ENCODE peak calls at places on chromosomes 5 and 9, in five cellular contexts. L, N, M, V and Q are unnamed samples.
A peak's percentile ranks its signal among the peaks of the same experiment; 100 is the strongest.

GRCh38 chr9:21580636-21581353 is 98.7 kb upstream of the IFNE start:
- DNase-seq in M (no peak), L (no peak), V (no peak), N (no peak), Q (no peak)

GRCh38 chr9:19999491-20000057 is 210.7 kb upstream of the SLC24A2 start:
- DNase-seq in L (peak; percentile 17), V (no peak), N (peak; percentile 49), M (no peak), Q (no peak)

GRCh38 chr5:75536147-75536546 is 24.5 kb downstream of the POLK start:
- DNase-seq in L (no peak), N (no peak), V (no peak), M (no peak), Q (no peak)

GRCh38 chr9:811101-811531 is 30.4 kb upstream of the DMRT1 start:
- DNase-seq in V (no peak), N (no peak), M (peak; percentile 21), L (no peak), Q (no peak)

GRCh38 chr5:72159501-72159911 is 52.2 kb downstream of the MAP1B start:
- DNase-seq in L (no peak), N (no peak), M (no peak), V (no peak), Q (no peak)

GRCh38 chr9:104276709-104277245 is 182.7 kb downstream of the SMC2 start:
- DNase-seq in L (no peak), M (no peak), N (no peak), V (no peak), Q (no peak)

GRCh38 chr5:65728219-65728618 is 6.2 kb downstream of the NLN start:
- DNase-seq in N (no peak), L (no peak), V (no peak), M (no peak), Q (no peak)

GRCh38 chr5:140575309-140575708 is 10.7 kb downstream of the SLC35A4 start:
- DNase-seq in L (no peak), M (peak; percentile 52), V (no peak), N (peak; percentile 19), Q (no peak)

GRCh38 chr9:129549139-129549538 is 71.8 kb downstream of the C9orf50 start:
- DNase-seq in V (no peak), M (no peak), N (no peak), L (no peak), Q (no peak)

GRCh38 chr9:88993871-88994819 is 2.9 kb downstream of the S1PR3 start:
- DNase-seq in V (no peak), N (no peak), L (no peak), M (no peak), Q (no peak)

GRCh38 chr5:34915856-34916192 is 313 bp downstream of the BRIX1 start:
- DNase-seq in N (no peak), V (no peak), L (no peak), M (no peak), Q (no peak)

GRCh38 chr5:56099346-56099745 is 104.6 kb upstream of the IL6ST start:
- DNase-seq in L (no peak), M (no peak), V (no peak), N (no peak), Q (no peak)

GRCh38 chr5:133749331-133749985 is 137.1 kb upstream of the FSTL4 start:
- DNase-seq in N (no peak), M (no peak), L (no peak), V (no peak), Q (no peak)

GRCh38 chr5:143355710-143356109 is 47.8 kb downstream of the NR3C1 start:
- DNase-seq in L (peak; percentile 72), N (peak; percentile 84), V (peak; percentile 70), M (peak; percentile 26), Q (peak; percentile 85)

GRCh38 chr5:33801292-33801691 is 90.5 kb downstream of the ADAMTS12 start:
- DNase-seq in M (no peak), L (no peak), V (no peak), N (no peak), Q (no peak)

GRCh38 chr5:90534922-90535321 is 5.5 kb upstream of the LYSMD3 start:
- DNase-seq in V (no peak), L (no peak), N (no peak), M (no peak), Q (no peak)

GRCh38 chr9:82410891-82411290 is 422.3 kb downstream of the SPATA31D1 start:
- DNase-seq in N (no peak), M (no peak), V (no peak), L (no peak), Q (no peak)

GRCh38 chr5:135709998-135710670 is 124.3 kb upstream of the SLC25A48 start:
- DNase-seq in M (no peak), L (no peak), N (no peak), V (no peak), Q (no peak)

GRCh38 chr5:14445581-14446290 is 135.9 kb upstream of the OTULINL start:
- DNase-seq in M (no peak), L (no peak), V (no peak), N (no peak), Q (no peak)

GRCh38 chr9:124349675-124350484 is 65.4 kb downstream of the PSMB7 start:
- DNase-seq in L (no peak), N (no peak), M (no peak), V (no peak), Q (no peak)

GRCh38 chr5:5144441-5144840 is 4.3 kb downstream of the ADAMTS16 start:
- DNase-seq in M (no peak), N (no peak), L (no peak), V (no peak), Q (no peak)

GRCh38 chr5:5140051-5141010 is at the start of gene ADAMTS16:
- DNase-seq in L (no peak), M (no peak), V (no peak), N (no peak), Q (no peak)

GRCh38 chr5:5139358-5140050 is 626 bp upstream of the ADAMTS16 start:
- DNase-seq in V (no peak), N (no peak), M (peak; percentile 11), L (no peak), Q (no peak)

GRCh38 chr5:5141011-5141599 is 975 bp downstream of the ADAMTS16 start:
- DNase-seq in V (no peak), L (no peak), N (no peak), M (no peak), Q (no peak)

DNA sequence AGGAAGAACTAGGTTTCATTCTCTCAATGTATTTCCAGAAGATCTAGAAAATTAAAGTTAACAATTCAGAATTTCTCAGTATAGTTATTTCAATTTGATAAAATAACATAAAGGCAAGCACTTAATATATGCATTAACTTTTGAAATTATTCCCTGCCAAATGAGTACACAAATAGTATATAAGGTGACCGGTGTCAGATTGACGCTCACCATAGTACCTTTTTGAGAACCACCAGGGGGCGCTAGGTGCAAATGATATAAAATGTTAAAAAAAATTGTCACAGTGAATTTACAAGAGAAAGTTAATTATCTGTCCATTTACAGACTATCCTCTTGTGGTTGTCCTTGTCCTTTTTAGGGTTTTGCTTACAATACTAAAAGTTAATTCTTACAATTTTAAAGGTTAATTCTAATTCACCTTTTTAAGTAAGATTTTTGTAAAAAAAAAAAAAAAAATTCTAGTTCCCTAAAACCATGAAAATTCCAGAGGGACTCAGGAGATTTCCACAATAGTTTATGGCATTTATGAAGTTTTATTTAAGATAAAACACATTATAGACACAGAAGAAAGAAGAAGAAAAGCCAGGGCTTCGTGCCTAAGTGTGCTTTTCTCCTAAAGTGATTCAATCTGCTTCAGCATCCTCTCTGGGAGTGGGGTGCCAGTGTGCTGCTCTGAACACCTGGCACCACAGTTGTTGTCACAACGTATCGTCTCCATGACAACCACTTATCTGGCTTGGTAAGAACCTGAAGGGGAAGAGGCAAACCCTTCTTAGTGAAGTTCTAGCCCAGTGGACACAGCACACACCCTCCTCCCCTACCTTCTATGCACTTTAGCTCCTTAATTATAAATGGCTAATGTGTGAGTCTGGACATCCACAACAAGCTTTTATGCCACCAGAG is 1.7 kb downstream of the ADAMTS16 start:
- DNase-seq in L (no peak), M (no peak), V (peak; percentile 53), N (peak; percentile 45), Q (peak; percentile 10)
- H3K27ac ChIP-seq in L (no peak overlapping the region), M (no peak overlapping the region), V (no peak overlapping the region), N (no peak overlapping the region), Q (no peak overlapping the region)

GRCh38 chr9:134268308-134268724 is 57.9 kb upstream of the RXRA start:
- DNase-seq in L (no peak), V (no peak), M (no peak), N (no peak), Q (no peak)

GRCh38 chr9:134266418-134266817 is 59.8 kb upstream of the RXRA start:
- DNase-seq in V (no peak), L (no peak), M (no peak), N (no peak), Q (no peak)

GRCh38 chr9:134265078-134265477 is 61.2 kb upstream of the RXRA start:
- DNase-seq in L (no peak), N (no peak), V (no peak), M (no peak), Q (no peak)

GRCh38 chr9:134264169-134264568 is 62.1 kb upstream of the RXRA start:
- DNase-seq in N (no peak), V (no peak), M (no peak), L (no peak), Q (no peak)

DNA sequence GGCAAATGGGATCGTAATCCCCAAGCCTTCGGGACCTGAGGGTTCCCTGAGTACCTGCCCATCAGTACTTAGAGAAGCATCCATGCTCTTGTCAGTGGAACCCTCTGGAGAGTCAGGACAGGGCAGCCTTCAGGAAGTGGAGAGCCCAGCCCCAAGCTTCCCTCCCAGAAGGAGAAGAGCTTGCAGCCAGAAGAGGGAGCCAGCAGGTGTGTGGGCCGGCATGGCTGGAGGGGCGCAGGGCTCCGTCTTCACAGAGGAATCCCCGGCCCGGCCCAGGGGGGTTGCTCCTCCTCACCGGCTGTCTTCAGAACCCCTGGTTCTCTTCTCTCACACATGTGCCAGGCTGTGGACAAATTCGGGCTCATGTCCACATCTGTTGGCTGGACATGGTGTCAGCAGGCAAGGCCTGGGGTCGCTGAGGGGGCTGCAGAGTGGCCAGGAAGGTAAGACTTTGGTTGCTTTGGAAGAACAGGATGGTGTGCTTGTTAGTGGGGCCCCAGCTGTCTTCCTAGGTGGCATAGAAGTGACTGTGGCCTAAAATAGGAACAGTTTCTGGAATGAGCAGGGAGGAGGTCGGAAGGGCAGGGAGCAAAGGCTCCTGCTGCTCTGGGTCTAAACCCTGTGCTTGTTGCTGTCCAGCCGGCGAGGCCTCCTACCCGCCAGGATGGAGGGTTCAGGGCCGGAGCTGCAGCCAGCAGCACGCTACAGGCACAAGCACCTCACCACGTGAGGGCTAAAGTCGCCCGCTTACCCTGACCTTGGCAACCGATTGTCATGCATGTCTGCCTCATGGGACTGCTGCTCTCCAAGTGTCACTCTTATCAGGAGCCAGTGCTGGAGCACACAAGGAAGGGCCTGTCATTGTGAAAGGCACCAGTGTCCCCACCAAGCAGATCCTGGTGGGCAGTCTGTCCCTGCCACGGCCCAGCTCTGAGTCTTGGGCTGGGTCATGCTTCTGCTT is 58.7 kb upstream of the RXRA start:
- DNase-seq in N (no peak), V (no peak), M (peak; percentile 40), L (no peak), Q (no peak)
- TF ChIP-seq CTCF in N (no peak), V (no peak), M (no peak), L (no peak), Q (peak; percentile 4)

GRCh38 chr9:122130837-122131236 is 28.7 kb downstream of the NDUFA8 start:
- DNase-seq in V (no peak), N (no peak), M (no peak), L (no peak), Q (no peak)
- H3K27ac ChIP-seq in V (no peak overlapping the region), N (no peak overlapping the region), M (no peak overlapping the region), L (no peak overlapping the region), Q (no peak overlapping the region)

DNA sequence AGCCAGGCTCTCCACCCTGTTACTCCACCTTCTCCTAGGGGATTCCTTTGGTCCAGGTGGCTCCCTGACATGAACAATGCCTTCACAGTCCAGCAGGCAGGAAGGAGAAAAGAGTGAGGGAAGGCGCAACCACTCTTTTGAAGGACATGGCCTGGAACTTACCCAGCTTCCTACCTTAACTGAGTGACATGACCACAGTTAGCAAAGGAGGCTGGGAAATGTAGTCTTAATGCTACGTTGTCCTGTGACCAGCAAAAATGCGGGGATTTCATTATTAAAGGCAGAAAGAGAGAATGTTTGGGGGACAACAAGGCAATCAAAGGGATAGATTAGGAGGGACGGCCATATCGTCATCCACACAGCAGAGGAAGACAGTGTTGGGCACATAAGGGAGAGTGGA is 100.3 kb upstream of the ERCC6L2 start:
- DNase-seq in V (no peak), N (no peak), L (no peak), M (no peak), Q (no peak)
- TF ChIP-seq CTCF in V (no peak), N (no peak), L (no peak), M (no peak), Q (no peak)